ENCODE peak calls at places on chromosomes 1 and 21, in six cellular contexts. S is K562, K is HepG2, D is H1, I is SK-N-SH, V is GM12878. M is an unnamed sample.

GRCh38 chr1:17197696-17198095 is 7.2 kb upstream of the PADI1 start:
- DNase-seq in S (no peak), K (no peak), D (no peak), I (no peak), V (no peak), M (no peak)

GRCh38 chr1:74733616-74734484 is 898 bp downstream of the TYW3 start:
- DNase-seq in S (peak), K (peak), D (no peak), I (peak), V (no peak), M (peak)

GRCh38 chr1:36512842-36513241 is 30.1 kb upstream of the CSF3R start:
- DNase-seq in S (no peak), K (no peak), D (no peak), I (no peak), V (no peak), M (no peak)

GRCh38 chr21:42021751-42022430 is 11.7 kb upstream of the ZBTB21 start:
- DNase-seq in S (no peak), K (no peak), D (no peak), I (no peak), V (no peak), M (no peak)

GRCh38 chr1:228370941-228371740 is 35.5 kb downstream of the TRIM11 start:
- DNase-seq in S (no peak), K (no peak), D (no peak), I (no peak), V (no peak), M (no peak)

GRCh38 chr1:14929547-14930223 is 223.9 kb upstream of the TMEM51 start:
- DNase-seq in S (peak), K (no peak), D (no peak), I (no peak), V (no peak), M (no peak)

GRCh38 chr21:42777757-42778344 is 101.5 kb downstream of the WDR4 start:
- DNase-seq in S (no peak), K (no peak), D (no peak), I (no peak), V (peak), M (no peak)

GRCh38 chr1:161510477-161510876 is 5.2 kb downstream of the FCGR2A start:
- DNase-seq in S (no peak), K (no peak), D (no peak), I (no peak), V (no peak), M (no peak)

GRCh38 chr21:28436286-28436932 is 556.3 kb downstream of the LTN1 start:
- DNase-seq in S (no peak), K (no peak), D (no peak), I (no peak), V (no peak), M (no peak)

GRCh38 chr1:222732216-222733159 is 4.5 kb upstream of the FAM177B start:
- DNase-seq in S (no peak), K (no peak), D (no peak), I (no peak), V (peak), M (no peak)

GRCh38 chr1:221031890-221032222 is 152.6 kb downstream of the HLX start:
- DNase-seq in S (no peak), K (no peak), D (no peak), I (no peak), V (no peak), M (no peak)

GRCh38 chr21:32494946-32495703 is 82.6 kb downstream of the EVA1C start:
- DNase-seq in S (peak), K (no peak), D (no peak), I (no peak), V (no peak), M (no peak)

GRCh38 chr1:46719689-46720088 is 775 bp upstream of the EFCAB14 start:
- DNase-seq in S (peak), K (no peak), D (no peak), I (no peak), V (no peak), M (no peak)

GRCh38 chr21:43758811-43759210 is 17.3 kb downstream of the CSTB start:
- DNase-seq in S (no peak), K (no peak), D (no peak), I (no peak), V (no peak), M (no peak)

GRCh38 chr1:7418442-7419080 is 352.5 kb upstream of the VAMP3 start:
- DNase-seq in S (no peak), K (no peak), D (no peak), I (peak), V (no peak), M (no peak)

GRCh38 chr1:150968491-150968890 is 6.1 kb downstream of the CERS2 start:
- DNase-seq in S (no peak), K (no peak), D (no peak), I (no peak), V (no peak), M (no peak)

GRCh38 chr1:236168716-236169429 is 26.5 kb downstream of the GPR137B start:
- DNase-seq in S (no peak), K (peak), D (peak), I (no peak), V (no peak), M (no peak)

GRCh38 chr1:85295006-85295431 is 18.6 kb upstream of the BCL10 start:
- DNase-seq in S (no peak), K (no peak), D (no peak), I (no peak), V (no peak), M (no peak)

GRCh38 chr1:203051841-203052324 is 25.6 kb downstream of the PPFIA4 start:
- DNase-seq in S (no peak), K (no peak), D (no peak), I (peak), V (no peak), M (no peak)

GRCh38 chr1:6588128-6588892 is 8.5 kb downstream of the ZBTB48 start:
- DNase-seq in S (no peak), K (no peak), D (no peak), I (no peak), V (no peak), M (no peak)

GRCh38 chr1:182059936-182060335 is 1.6 kb downstream of the ZNF648 start:
- DNase-seq in S (no peak), K (no peak), D (no peak), I (no peak), V (no peak), M (no peak)

GRCh38 chr1:96360036-96360795 is 361.4 kb upstream of the PTBP2 start:
- DNase-seq in S (no peak), K (no peak), D (no peak), I (no peak), V (no peak), M (no peak)

GRCh38 chr1:200739499-200740290 is 1.0 kb downstream of the CAMSAP2 start:
- DNase-seq in S (peak), K (peak), D (no peak), I (no peak), V (no peak), M (no peak)

GRCh38 chr1:45009956-45010854 is 919 bp downstream of the HECTD3 start:
- DNase-seq in S (peak), K (no peak), D (no peak), I (peak), V (no peak), M (no peak)

DNA sequence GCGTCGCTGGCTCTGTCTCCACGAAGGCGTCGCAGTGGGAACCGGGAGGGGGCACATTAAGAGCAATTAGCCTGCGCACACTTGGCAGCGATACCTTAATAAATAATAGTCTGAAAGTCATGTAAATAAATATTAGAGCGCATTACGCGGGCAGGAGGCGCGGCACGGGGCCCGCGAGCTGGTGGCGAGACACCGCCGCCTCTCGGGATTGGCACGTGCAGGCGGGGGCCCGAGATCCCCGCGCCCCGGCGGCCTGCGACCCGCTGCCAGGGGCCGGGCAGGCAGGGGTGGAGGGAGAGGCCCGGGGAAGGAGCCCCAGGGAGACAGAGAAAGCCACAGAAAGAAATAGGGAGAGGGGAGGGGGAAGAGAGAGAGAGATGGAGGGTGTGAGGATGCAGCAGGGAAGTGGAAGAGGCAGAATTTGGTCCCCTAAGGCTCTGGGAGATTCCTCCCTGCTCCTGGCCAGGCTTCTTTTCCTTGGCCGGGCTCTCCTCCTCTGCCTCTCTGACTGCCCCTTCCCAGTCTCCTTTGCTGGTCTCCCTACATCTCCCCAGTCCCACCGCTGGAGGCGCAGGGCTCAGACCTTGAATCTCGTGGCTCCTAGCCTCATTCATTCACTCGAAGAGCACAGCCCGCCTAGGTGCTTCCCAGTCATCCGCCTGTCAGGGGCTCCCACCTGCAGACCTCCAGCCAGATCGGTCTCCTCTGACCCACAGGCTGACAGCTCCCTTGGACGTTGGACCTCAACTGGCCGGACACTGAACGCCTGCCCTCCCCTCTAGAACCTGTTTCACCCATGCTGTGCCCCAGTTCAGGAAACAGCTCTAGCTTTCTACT is 76.3 kb downstream of the VWA5B1 start:
- DNase-seq in S (peak), K (peak), D (peak), I (peak), V (no peak), M (no peak)
- TF ChIP-seq GABPA in S (no peak), K (no peak), D (peak), I (no peak), V (no peak), M (no peak)

DNA sequence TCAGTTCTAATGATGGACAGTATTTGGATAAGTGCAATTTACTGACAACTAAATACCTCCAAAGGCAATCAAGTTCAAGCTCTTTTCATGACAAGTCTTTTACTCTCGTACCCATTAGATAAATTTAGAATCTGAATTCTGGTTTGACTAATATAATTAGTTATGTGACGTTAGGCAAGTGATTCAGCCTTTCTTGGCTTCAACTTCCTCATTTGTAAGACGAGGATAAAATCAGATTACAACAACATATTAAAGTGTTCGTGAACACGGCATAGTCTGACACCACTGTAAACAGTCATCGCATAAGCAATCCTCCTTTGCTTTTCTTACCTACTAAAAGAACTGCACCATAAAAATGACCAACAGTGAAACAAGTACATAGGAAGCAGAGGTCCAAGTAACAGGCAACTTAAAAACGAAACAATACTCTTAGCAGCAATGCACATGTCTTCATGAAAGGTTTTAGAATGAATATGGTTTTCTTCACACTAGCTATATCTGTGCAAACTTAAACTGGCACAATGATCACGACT is 25.7 kb downstream of the COA6 start:
- DNase-seq in S (no peak), K (no peak), D (no peak), I (no peak), V (peak), M (peak)
- H3K4me3 ChIP-seq in S (no peak), K (no peak), D (no peak), I (peak), V (peak), M (peak)

DNA sequence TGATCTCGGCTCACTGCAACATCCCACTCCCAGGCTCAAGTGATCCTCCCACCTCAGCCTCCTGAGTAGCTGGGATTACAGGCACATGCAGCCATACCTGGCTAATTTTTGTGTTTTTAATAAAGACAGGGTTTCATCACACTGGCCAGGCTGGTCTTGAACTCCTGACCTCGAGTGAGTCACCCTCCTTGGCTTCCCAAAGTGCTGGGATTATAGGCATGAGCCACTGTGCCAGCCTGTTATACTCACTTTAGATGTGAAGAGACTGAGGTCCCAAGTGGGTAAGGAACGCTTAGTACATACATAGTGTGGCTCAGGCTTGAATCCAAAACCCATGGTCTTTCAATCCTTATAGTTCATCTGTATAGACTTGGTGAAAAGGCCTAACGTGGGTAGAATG is 63.7 kb upstream of the EPS8L3 start:
- DNase-seq in S (no peak), K (no peak), D (no peak), I (no peak), V (no peak), M (no peak)
- TF ChIP-seq GABPA in S (no peak), K (no peak), D (no peak), I (no peak), V (no peak), M (no peak)

GRCh38 chr1:12616709-12617373 is 1.2 kb downstream of the DHRS3 start:
- DNase-seq in S (no peak), K (no peak), D (no peak), I (peak), V (no peak), M (no peak)
- H3K4me3 ChIP-seq in S (peak), K (peak), D (peak), I (peak), V (peak), M (peak)

GRCh38 chr1:65178235-65178634 is 30.2 kb downstream of the AK4 start:
- DNase-seq in S (no peak), K (no peak), D (no peak), I (no peak), V (no peak), M (no peak)

GRCh38 chr1:65182658-65183268 is 34.8 kb downstream of the AK4 start:
- DNase-seq in S (no peak), K (no peak), D (no peak), I (no peak), V (no peak), M (no peak)

GRCh38 chr1:65177457-65177856 is 29.5 kb downstream of the AK4 start:
- DNase-seq in S (no peak), K (no peak), D (no peak), I (no peak), V (no peak), M (no peak)

GRCh38 chr1:65179148-65179547 is 31.1 kb downstream of the AK4 start:
- DNase-seq in S (no peak), K (no peak), D (no peak), I (no peak), V (no peak), M (no peak)

DNA sequence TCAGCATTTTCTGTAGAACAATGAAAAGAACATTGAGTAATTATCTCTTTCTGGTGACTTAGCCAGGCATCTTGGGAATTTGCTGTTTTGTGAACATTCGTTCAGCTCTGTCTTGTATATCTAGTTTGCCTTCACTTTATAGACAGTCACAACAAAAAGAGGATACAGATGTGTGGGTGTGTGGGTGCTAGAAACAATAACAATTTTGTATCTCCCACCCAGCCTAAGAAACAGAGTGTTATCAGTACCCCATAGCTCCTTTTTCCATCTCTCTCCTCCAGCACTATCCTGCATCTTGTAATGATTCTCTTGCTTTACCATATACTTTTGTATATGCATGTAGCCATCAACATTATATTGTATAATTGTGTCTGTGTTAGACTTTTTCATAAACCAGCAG is 33.0 kb downstream of the AK4 start:
- DNase-seq in S (peak), K (no peak), D (no peak), I (no peak), V (no peak), M (no peak)
- TF ChIP-seq GABPA in S (no peak), K (no peak), D (no peak), I (no peak), V (no peak), M (no peak)

GRCh38 chr1:1760715-1761114 is 17.6 kb downstream of the NADK start:
- DNase-seq in S (no peak), K (no peak), D (no peak), I (no peak), V (no peak), M (no peak)

GRCh38 chr1:1760345-1760650 is 18.0 kb downstream of the NADK start:
- DNase-seq in S (no peak), K (no peak), D (no peak), I (no peak), V (no peak), M (no peak)

GRCh38 chr1:1758692-1759455 is 19.4 kb downstream of the NADK start:
- DNase-seq in S (peak), K (no peak), D (no peak), I (no peak), V (no peak), M (no peak)

GRCh38 chr1:1758059-1758621 is 20.1 kb downstream of the NADK start:
- DNase-seq in S (peak), K (no peak), D (no peak), I (no peak), V (no peak), M (no peak)

DNA sequence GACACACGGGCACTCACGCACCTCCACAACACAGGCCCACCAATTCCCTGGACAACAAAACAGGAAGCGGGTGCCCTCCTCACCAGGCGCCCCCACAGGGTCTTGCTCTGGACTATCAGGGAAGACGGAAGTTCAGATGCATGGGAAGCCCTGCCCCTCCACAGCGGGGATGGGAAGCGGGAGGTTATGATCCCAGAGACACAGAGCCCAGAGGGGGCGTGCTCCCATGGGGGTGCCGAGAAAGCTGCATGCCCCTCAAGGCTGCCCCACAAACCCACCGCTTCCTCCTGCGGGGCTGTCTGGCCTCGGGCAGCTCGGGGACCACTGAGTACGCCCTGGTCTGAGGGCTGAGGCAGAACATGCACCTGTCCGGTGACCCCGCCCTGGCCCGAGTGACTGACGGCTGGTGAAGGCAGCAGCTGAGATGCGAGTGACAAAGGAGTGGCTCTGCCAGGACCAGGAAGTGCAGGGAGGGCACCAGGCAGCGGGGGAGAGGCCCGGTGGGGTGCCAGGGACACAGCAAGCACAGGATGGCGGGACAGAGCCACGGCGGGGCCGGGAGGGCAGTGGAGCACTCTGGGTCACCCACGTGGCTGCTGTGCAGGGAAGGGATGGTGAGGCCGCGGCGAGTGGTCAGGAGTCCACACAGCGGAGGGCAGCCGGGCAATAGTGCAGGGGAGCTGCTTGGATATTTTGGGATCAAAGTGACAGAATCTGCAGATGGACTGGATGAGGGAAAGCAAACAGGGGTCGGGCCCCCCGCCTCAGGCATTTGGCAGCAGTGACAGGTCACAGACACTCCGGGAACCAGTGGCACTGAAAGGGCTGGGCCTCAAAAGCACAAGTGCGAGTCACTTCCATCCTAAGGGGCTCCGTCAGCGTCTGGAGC is 18.6 kb downstream of the NADK start:
- DNase-seq in S (no peak), K (no peak), D (no peak), I (no peak), V (no peak), M (no peak)
- H3K4me3 ChIP-seq in S (no peak), K (no peak), D (no peak), I (no peak), V (no peak), M (no peak)

DNA sequence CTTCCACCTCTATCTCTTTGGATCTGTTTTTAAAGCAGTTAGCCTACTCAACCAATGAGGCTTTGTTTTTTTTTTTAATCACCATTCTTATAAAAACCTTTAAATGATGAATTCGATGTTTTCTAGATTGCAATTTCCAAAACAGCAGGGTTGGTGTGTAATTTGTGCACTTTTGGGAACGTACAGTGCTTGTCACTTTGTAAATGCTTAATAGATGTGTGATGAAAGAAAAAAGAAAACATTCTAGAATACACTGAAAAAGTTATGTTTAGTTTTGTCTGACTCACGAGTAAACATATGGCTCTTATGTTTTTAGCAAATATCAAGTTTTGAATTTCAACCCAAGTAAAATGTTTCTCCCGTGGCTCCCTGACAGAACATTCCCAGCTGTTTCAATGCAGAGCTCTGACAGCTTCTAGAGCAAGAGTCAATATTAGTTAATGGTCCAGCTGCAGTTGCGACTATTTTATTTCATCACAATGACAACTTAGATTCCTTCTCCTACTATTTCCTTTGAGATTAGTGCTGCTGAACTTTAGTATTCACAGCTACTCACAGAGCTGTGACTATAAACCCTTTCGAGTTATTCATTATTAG is 362.5 kb upstream of the ADAMTS5 start:
- DNase-seq in S (no peak), K (no peak), D (no peak), I (no peak), V (no peak), M (no peak)
- TF ChIP-seq GABPA in S (no peak), K (no peak), D (no peak), I (no peak), V (no peak), M (no peak)

M was measured in HL-60.